ENCODE peak calls at places on chromosomes 13 and 19, in five cellular contexts. Y is lower leg skin, W is foreskin keratinocyte, L is osteocyte, F is HS-5. H is an unnamed sample.

GRCh38 chr19:54248016-54248601 is 5.5 kb upstream of the LILRA6 start:
- DNase-seq in F (no peak), L (no peak), Y (no peak), W (no peak), H (no peak)

GRCh38 chr19:55276720-55277430 is 3.0 kb downstream of the HSPBP1 start:
- DNase-seq in L (no peak), Y (no peak), F (no peak), W (no peak), H (no peak)

GRCh38 chr13:32225494-32225931 is 89.7 kb downstream of the ZAR1L start:
- DNase-seq in W (no peak), L (no peak), Y (no peak), F (no peak), H (no peak)

GRCh38 chr13:101308247-101309013 is 107.9 kb downstream of the NALCN start:
- DNase-seq in F (no peak), Y (no peak), W (no peak), L (no peak), H (no peak)

GRCh38 chr19:45524575-45525129 is 17.4 kb downstream of the VASP start:
- DNase-seq in F (no peak), L (no peak), Y (no peak), W (no peak), H (no peak)

GRCh38 chr13:34250151-34250550 is 432.2 kb downstream of the RFC3 start:
- DNase-seq in F (no peak), W (no peak), Y (no peak), L (no peak), H (no peak)

GRCh38 chr13:79710376-79710775 is 229.4 kb downstream of the NDFIP2 start:
- DNase-seq in F (peak; percentile 8), W (peak; percentile 75), Y (no peak), L (no peak), H (no peak)

GRCh38 chr13:113831061-113831460 is 32.8 kb downstream of the GAS6 start:
- DNase-seq in L (no peak), Y (no peak), F (no peak), W (no peak), H (no peak)

GRCh38 chr19:9128171-9128570 is 1.4 kb upstream of the OR7G3 start:
- DNase-seq in W (peak; percentile 82), Y (no peak), L (no peak), F (peak; percentile 90), H (no peak)

GRCh38 chr19:33490041-33490451 is 31.5 kb downstream of the PEPD start:
- DNase-seq in Y (peak; percentile 70), L (no peak), F (no peak), W (no peak), H (no peak)

GRCh38 chr19:18306903-18307681 is 15.8 kb downstream of the LSM4 start:
- DNase-seq in F (no peak), W (no peak), L (no peak), Y (no peak), H (no peak)

GRCh38 chr19:50836543-50837195 is 3.3 kb upstream of the KLK15 start:
- DNase-seq in F (no peak), L (no peak), W (no peak), Y (no peak), H (no peak)

GRCh38 chr13:48505597-48506091 is 27.2 kb downstream of the RCBTB2 start:
- DNase-seq in L (no peak), F (no peak), Y (no peak), W (peak; percentile 52), H (no peak)

GRCh38 chr19:781800-782194 is 15.5 kb upstream of the PTBP1 start:
- DNase-seq in L (no peak), W (no peak), F (no peak), Y (no peak), H (no peak)

GRCh38 chr13:50592412-50593145 is 250.9 kb downstream of the DLEU7 start:
- DNase-seq in L (no peak), W (peak; percentile 92), Y (no peak), F (peak; percentile 56), H (no peak)

GRCh38 chr13:26477681-26478080 is 79.8 kb upstream of the WASF3 start:
- DNase-seq in F (no peak), Y (no peak), L (no peak), W (no peak), H (no peak)

GRCh38 chr13:37602743-37603381 is 4.3 kb upstream of the POSTN start:
- DNase-seq in F (no peak), L (no peak), W (no peak), Y (no peak), H (no peak)

GRCh38 chr19:39223703-39224279 is 19.7 kb upstream of the SYCN start:
- DNase-seq in Y (no peak), W (peak; percentile 16), F (no peak), L (no peak), H (no peak)

GRCh38 chr19:49390978-49391304 is 2.9 kb downstream of the KASH5 start:
- DNase-seq in W (no peak), F (no peak), Y (no peak), L (no peak), H (no peak)

GRCh38 chr19:14614099-14614412 is 31.2 kb downstream of the CLEC17A start:
- DNase-seq in L (no peak), Y (no peak), W (no peak), F (no peak), H (no peak)

GRCh38 chr13:86446311-86446710 is 647.1 kb upstream of the SLITRK6 start:
- DNase-seq in L (no peak), W (no peak), Y (no peak), F (no peak), H (no peak)

GRCh38 chr19:13987101-13987890 is 18.8 kb downstream of the RFX1 start:
- DNase-seq in W (no peak), F (no peak), Y (no peak), L (no peak), H (peak; percentile 45)

GRCh38 chr13:28636677-28637317 is 22.1 kb upstream of the POMP start:
- DNase-seq in L (no peak), Y (no peak), W (peak; percentile 68), F (no peak), H (peak; percentile 52)

GRCh38 chr13:112376050-112376681 is at the start of gene SPACA7:
- DNase-seq in W (no peak), Y (no peak), F (no peak), L (peak; percentile 83), H (no peak)

H was measured in stomach.